ENCODE peak calls at places on chromosomes 11 and 22, in nine cellular contexts. T is testis; C is left ventricle myocardium superior; U is progenitor cell of endocrine pancreas; I is activated naive CD4-positive, alpha-beta T cell treated with anti-CD3 and anti-CD28 coated beads, Interleukin-2, amount 50 U/mL, for 72 hours; D is hypothalamus; E is activated CD4-positive, alpha-beta T cell treated with anti-CD3 and anti-CD28 coated beads, Interleukin-2, amount 10 ng/mL, durations not matched to agents 7 days and 5 days; W is neuronal stem cell; R is epithelial cell of esophagus. Y is an unnamed sample.

GRCh38 chr11:8640305-8640932 is 42.0 kb downstream of the TRIM66 start:
- DNase-seq in D (no peak), T (no peak), W (no peak), E (no peak), U (no peak), R (no peak), C (no peak), I (no peak), Y (no peak)

GRCh38 chr11:121473064-121473777 is 20.5 kb upstream of the SORL1-AS1 start:
- DNase-seq in W (no peak), U (no peak), D (peak), I (no peak), R (peak), E (no peak), T (peak), C (no peak), Y (no peak)

GRCh38 chr11:79697905-79698304 is 257.1 kb upstream of the TENM4 start:
- DNase-seq in I (no peak), W (no peak), E (no peak), U (no peak), T (no peak), R (peak), C (no peak), D (no peak), Y (no peak)

GRCh38 chr11:67392182-67392715 is 463 bp downstream of the RAD9A start:
- DNase-seq in W (no peak), E (no peak), R (no peak), D (no peak), I (no peak), T (no peak), C (no peak), U (no peak), Y (no peak)

GRCh38 chr11:62705401-62705800 is 1.8 kb downstream of the BSCL2 start:
- DNase-seq in W (no peak), I (no peak), R (no peak), U (no peak), T (no peak), C (no peak), E (no peak), D (no peak), Y (peak)

GRCh38 chr11:65639623-65640482 is 2.0 kb downstream of the SIPA1 start:
- DNase-seq in W (no peak), D (no peak), I (peak), U (no peak), E (peak), C (peak), R (no peak), T (no peak), Y (no peak)

GRCh38 chr11:8287297-8288070 is 23.8 kb upstream of the LMO1 start:
- DNase-seq in W (no peak), E (no peak), R (no peak), I (no peak), D (no peak), U (no peak), C (no peak), T (no peak), Y (no peak)

GRCh38 chr22:50271519-50271970 is 1.4 kb upstream of the MAPK11 start:
- DNase-seq in T (peak), I (peak), E (peak), D (no peak), U (no peak), W (peak), C (peak), R (peak), Y (peak)

GRCh38 chr11:128156486-128156885 is 430.9 kb downstream of the ETS1 start:
- DNase-seq in U (no peak), W (no peak), I (no peak), D (no peak), E (no peak), T (no peak), R (peak), C (no peak), Y (no peak)

GRCh38 chr11:117916956-117917355 is 12.2 kb downstream of the TMPRSS13 start:
- DNase-seq in C (no peak), U (no peak), I (no peak), W (no peak), D (no peak), T (no peak), R (no peak), E (no peak), Y (no peak)

GRCh38 chr11:48210052-48210451 is 6.6 kb upstream of the OR4B1 start:
- DNase-seq in I (no peak), T (no peak), D (no peak), R (no peak), E (no peak), C (peak), U (no peak), W (no peak), Y (peak)

GRCh38 chr11:102244681-102245409 is 72.4 kb upstream of the BIRC3 start:
- DNase-seq in T (no peak), U (no peak), W (no peak), D (no peak), E (no peak), I (no peak), R (peak), C (no peak), Y (no peak)

GRCh38 chr22:20246368-20247009 is 21.6 kb downstream of the RTN4R start:
- DNase-seq in E (no peak), W (no peak), C (no peak), R (no peak), T (no peak), D (no peak), U (no peak), I (no peak), Y (peak)

GRCh38 chr22:37549704-37550059 is 10.6 kb upstream of the CDC42EP1 start:
- DNase-seq in R (no peak), U (no peak), D (peak), I (no peak), T (peak), C (peak), W (no peak), E (no peak), Y (no peak)

GRCh38 chr11:70314730-70315129 is 44.2 kb downstream of the PPFIA1 start:
- DNase-seq in E (no peak), R (no peak), T (no peak), D (no peak), U (no peak), C (no peak), W (no peak), I (no peak), Y (peak)

GRCh38 chr11:23632293-23632692 is 772.0 kb upstream of the CCDC179 start:
- DNase-seq in I (no peak), D (no peak), T (no peak), W (no peak), E (no peak), C (no peak), U (no peak), R (no peak), Y (no peak)

GRCh38 chr11:129382583-129382982 is 6.9 kb downstream of the BARX2 start:
- DNase-seq in U (no peak), C (no peak), D (no peak), E (no peak), T (no peak), R (no peak), I (no peak), W (no peak), Y (no peak)

GRCh38 chr11:3954448-3955298 is 99.2 kb downstream of the STIM1 start:
- DNase-seq in U (no peak), E (no peak), I (no peak), R (peak), C (no peak), W (no peak), T (no peak), D (no peak), Y (no peak)

Y was measured in BE2C.